ENCODE peak calls at places on chromosomes 7 and 10, in seven cellular contexts. One of them, this sample, is unnamed.

GRCh38 chr7:91201731-91202130 is 62.5 kb upstream of the FZD1 start:
- DNase-seq in activated effector memory CD4-positive, alpha-beta T cell treated with anti-CD3 and anti-CD28 coated beads, Interleukin-2, amount 50 U/mL, for 16 hours: no peak
- DNase-seq in activated CD4-positive, alpha-beta T cell treated with anti-CD3 and anti-CD28 coated beads, Interleukin-2, amount 10 ng/mL, durations not matched to agents 7 days and 5 days: no peak
- DNase-seq in cardiac muscle cell: no peak
- DNase-seq in T-helper 1 cell: no peak
- DNase-seq in M059J: no peak
- DNase-seq in RWPE1: no peak
- DNase-seq in this sample: no peak

GRCh38 chr10:71079761-71080380 is 132.5 kb upstream of the UNC5B start:
- DNase-seq in activated effector memory CD4-positive, alpha-beta T cell treated with anti-CD3 and anti-CD28 coated beads, Interleukin-2, amount 50 U/mL, for 16 hours: peak
- DNase-seq in activated CD4-positive, alpha-beta T cell treated with anti-CD3 and anti-CD28 coated beads, Interleukin-2, amount 10 ng/mL, durations not matched to agents 7 days and 5 days: no peak
- DNase-seq in cardiac muscle cell: no peak
- DNase-seq in T-helper 1 cell: no peak
- DNase-seq in M059J: no peak
- DNase-seq in RWPE1: no peak
- DNase-seq in this sample: no peak

GRCh38 chr10:22986771-22987542 is 59.1 kb downstream of the ARMC3 start:
- DNase-seq in activated effector memory CD4-positive, alpha-beta T cell treated with anti-CD3 and anti-CD28 coated beads, Interleukin-2, amount 50 U/mL, for 16 hours: no peak
- DNase-seq in activated CD4-positive, alpha-beta T cell treated with anti-CD3 and anti-CD28 coated beads, Interleukin-2, amount 10 ng/mL, durations not matched to agents 7 days and 5 days: no peak
- DNase-seq in cardiac muscle cell: peak
- DNase-seq in T-helper 1 cell: no peak
- DNase-seq in M059J: peak
- DNase-seq in RWPE1: peak
- DNase-seq in this sample: no peak

GRCh38 chr7:158657189-158657746 is 47.3 kb downstream of the NCAPG2 start:
- DNase-seq in activated effector memory CD4-positive, alpha-beta T cell treated with anti-CD3 and anti-CD28 coated beads, Interleukin-2, amount 50 U/mL, for 16 hours: no peak
- DNase-seq in activated CD4-positive, alpha-beta T cell treated with anti-CD3 and anti-CD28 coated beads, Interleukin-2, amount 10 ng/mL, durations not matched to agents 7 days and 5 days: no peak
- DNase-seq in cardiac muscle cell: no peak
- DNase-seq in T-helper 1 cell: no peak
- DNase-seq in M059J: no peak
- DNase-seq in RWPE1: no peak
- DNase-seq in this sample: no peak

GRCh38 chr7:121113288-121113687 is 124.8 kb downstream of the CPED1 start:
- DNase-seq in activated effector memory CD4-positive, alpha-beta T cell treated with anti-CD3 and anti-CD28 coated beads, Interleukin-2, amount 50 U/mL, for 16 hours: no peak
- DNase-seq in activated CD4-positive, alpha-beta T cell treated with anti-CD3 and anti-CD28 coated beads, Interleukin-2, amount 10 ng/mL, durations not matched to agents 7 days and 5 days: no peak
- DNase-seq in cardiac muscle cell: no peak
- DNase-seq in T-helper 1 cell: no peak
- DNase-seq in M059J: peak
- DNase-seq in RWPE1: peak
- DNase-seq in this sample: no peak

GRCh38 chr7:2785071-2785500 is 59.0 kb downstream of the GNA12 start:
- DNase-seq in activated effector memory CD4-positive, alpha-beta T cell treated with anti-CD3 and anti-CD28 coated beads, Interleukin-2, amount 50 U/mL, for 16 hours: no peak
- DNase-seq in activated CD4-positive, alpha-beta T cell treated with anti-CD3 and anti-CD28 coated beads, Interleukin-2, amount 10 ng/mL, durations not matched to agents 7 days and 5 days: no peak
- DNase-seq in cardiac muscle cell: peak
- DNase-seq in T-helper 1 cell: no peak
- DNase-seq in M059J: peak
- DNase-seq in RWPE1: no peak
- DNase-seq in this sample: no peak

GRCh38 chr7:131723926-131724325 is 167.5 kb upstream of the PODXL start:
- DNase-seq in activated effector memory CD4-positive, alpha-beta T cell treated with anti-CD3 and anti-CD28 coated beads, Interleukin-2, amount 50 U/mL, for 16 hours: no peak
- DNase-seq in activated CD4-positive, alpha-beta T cell treated with anti-CD3 and anti-CD28 coated beads, Interleukin-2, amount 10 ng/mL, durations not matched to agents 7 days and 5 days: no peak
- DNase-seq in cardiac muscle cell: peak
- DNase-seq in T-helper 1 cell: no peak
- DNase-seq in M059J: peak
- DNase-seq in RWPE1: no peak
- DNase-seq in this sample: no peak

GRCh38 chr10:129964611-129965417 is 740 bp upstream of the EBF3 start:
- DNase-seq in activated effector memory CD4-positive, alpha-beta T cell treated with anti-CD3 and anti-CD28 coated beads, Interleukin-2, amount 50 U/mL, for 16 hours: no peak
- DNase-seq in activated CD4-positive, alpha-beta T cell treated with anti-CD3 and anti-CD28 coated beads, Interleukin-2, amount 10 ng/mL, durations not matched to agents 7 days and 5 days: no peak
- DNase-seq in cardiac muscle cell: no peak
- DNase-seq in T-helper 1 cell: no peak
- DNase-seq in M059J: no peak
- DNase-seq in RWPE1: no peak
- DNase-seq in this sample: peak

GRCh38 chr7:90387470-90388240 is 15.6 kb upstream of the CLDN12 start:
- DNase-seq in activated effector memory CD4-positive, alpha-beta T cell treated with anti-CD3 and anti-CD28 coated beads, Interleukin-2, amount 50 U/mL, for 16 hours: no peak
- DNase-seq in activated CD4-positive, alpha-beta T cell treated with anti-CD3 and anti-CD28 coated beads, Interleukin-2, amount 10 ng/mL, durations not matched to agents 7 days and 5 days: no peak
- DNase-seq in cardiac muscle cell: peak
- DNase-seq in T-helper 1 cell: no peak
- DNase-seq in M059J: peak
- DNase-seq in RWPE1: no peak
- DNase-seq in this sample: no peak

GRCh38 chr7:87510430-87510875 is 35.0 kb upstream of the ABCB4 start:
- DNase-seq in activated effector memory CD4-positive, alpha-beta T cell treated with anti-CD3 and anti-CD28 coated beads, Interleukin-2, amount 50 U/mL, for 16 hours: no peak
- DNase-seq in activated CD4-positive, alpha-beta T cell treated with anti-CD3 and anti-CD28 coated beads, Interleukin-2, amount 10 ng/mL, durations not matched to agents 7 days and 5 days: no peak
- DNase-seq in cardiac muscle cell: no peak
- DNase-seq in T-helper 1 cell: no peak
- DNase-seq in M059J: peak
- DNase-seq in RWPE1: no peak
- DNase-seq in this sample: no peak

GRCh38 chr10:114259825-114260224 is 20.8 kb downstream of the VWA2 start:
- DNase-seq in activated effector memory CD4-positive, alpha-beta T cell treated with anti-CD3 and anti-CD28 coated beads, Interleukin-2, amount 50 U/mL, for 16 hours: no peak
- DNase-seq in activated CD4-positive, alpha-beta T cell treated with anti-CD3 and anti-CD28 coated beads, Interleukin-2, amount 10 ng/mL, durations not matched to agents 7 days and 5 days: no peak
- DNase-seq in cardiac muscle cell: peak
- DNase-seq in T-helper 1 cell: no peak
- DNase-seq in M059J: no peak
- DNase-seq in RWPE1: no peak
- DNase-seq in this sample: no peak

GRCh38 chr7:885893-886625 is 9.7 kb downstream of the GET4 start:
- DNase-seq in activated effector memory CD4-positive, alpha-beta T cell treated with anti-CD3 and anti-CD28 coated beads, Interleukin-2, amount 50 U/mL, for 16 hours: no peak
- DNase-seq in activated CD4-positive, alpha-beta T cell treated with anti-CD3 and anti-CD28 coated beads, Interleukin-2, amount 10 ng/mL, durations not matched to agents 7 days and 5 days: no peak
- DNase-seq in cardiac muscle cell: no peak
- DNase-seq in T-helper 1 cell: no peak
- DNase-seq in M059J: no peak
- DNase-seq in RWPE1: no peak
- DNase-seq in this sample: peak

This sample was measured in glutamatergic neuron.